ENCODE peak calls at places on chromosomes 13 and 19, in five cellular contexts. B, U, L, Q and O are unnamed samples.

GRCh38 chr19:16588089-16588823 is 16.0 kb upstream of the SLC35E1 start:
- DNase-seq in B (no peak), U (peak), L (peak), Q (peak), O (peak)

GRCh38 chr19:29531458-29532025 is 5.7 kb downstream of the VSTM2B start:
- DNase-seq in B (no peak), U (no peak), L (no peak), Q (no peak), O (no peak)

GRCh38 chr13:110499621-110500281 is 61.8 kb downstream of the RAB20 start:
- DNase-seq in B (peak), U (no peak), L (no peak), Q (no peak), O (no peak)

GRCh38 chr19:5290336-5291262 is 50.0 kb downstream of the PTPRS start:
- DNase-seq in B (no peak), U (no peak), L (no peak), Q (no peak), O (no peak)

GRCh38 chr19:58346961-58347929 is 6.0 kb downstream of the A1BG start:
- DNase-seq in B (no peak), U (peak), L (peak), Q (peak), O (peak)

GRCh38 chr19:55456347-55456746 is 5.1 kb downstream of the ISOC2 start:
- DNase-seq in B (no peak), U (no peak), L (no peak), Q (no peak), O (no peak)

GRCh38 chr13:18943721-18944391 is 237.8 kb downstream of the TUBA3C start:
- DNase-seq in B (no peak), U (no peak), L (no peak), Q (no peak), O (no peak)

GRCh38 chr19:42498387-42498786 is 29.9 kb downstream of the CEACAM1 start:
- DNase-seq in B (no peak), U (no peak), L (no peak), Q (no peak), O (no peak)

GRCh38 chr13:30615851-30616311 is 1.8 kb upstream of the USPL1 start:
- DNase-seq in B (no peak), U (no peak), L (no peak), Q (no peak), O (no peak)

GRCh38 chr13:94712812-94713555 is 639 bp upstream of the SOX21 start:
- DNase-seq in B (no peak), U (no peak), L (no peak), Q (no peak), O (peak)

GRCh38 chr19:6730153-6730804 is 7.1 kb downstream of the GPR108 start:
- DNase-seq in B (no peak), U (no peak), L (peak), Q (no peak), O (no peak)

GRCh38 chr19:1815605-1816529 is 3.8 kb upstream of the ATP8B3 start:
- DNase-seq in B (no peak), U (no peak), L (no peak), Q (no peak), O (no peak)

GRCh38 chr19:23403581-23404324 is 8.5 kb upstream of the ZNF91 start:
- DNase-seq in B (no peak), U (no peak), L (no peak), Q (no peak), O (no peak)

GRCh38 chr13:49874430-49874829 is 61.7 kb downstream of the SPRYD7 start:
- DNase-seq in B (no peak), U (no peak), L (no peak), Q (no peak), O (no peak)

GRCh38 chr13:40613192-40613818 is 53.1 kb downstream of the FOXO1 start:
- DNase-seq in B (no peak), U (no peak), L (peak), Q (peak), O (peak)

GRCh38 chr19:2043864-2044708 is 7.0 kb downstream of the MKNK2 start:
- DNase-seq in B (no peak), U (no peak), L (no peak), Q (no peak), O (no peak)

GRCh38 chr19:50148528-50148927 is 14.6 kb downstream of the IZUMO2 start:
- DNase-seq in B (no peak), U (no peak), L (no peak), Q (no peak), O (no peak)

GRCh38 chr19:342801-343421 is 1.7 kb downstream of the MIER2 start:
- DNase-seq in B (peak), U (no peak), L (no peak), Q (no peak), O (no peak)

GRCh38 chr13:23991119-23991518 is 93.8 kb upstream of the C1QTNF9B start:
- DNase-seq in B (no peak), U (no peak), L (no peak), Q (no peak), O (no peak)

GRCh38 chr19:52658595-52658994 is 20.4 kb upstream of the ZNF83 start:
- DNase-seq in B (no peak), U (no peak), L (no peak), Q (no peak), O (no peak)

GRCh38 chr19:50891253-50891625 is 18.0 kb downstream of the KLK2 start:
- DNase-seq in B (no peak), U (no peak), L (no peak), Q (no peak), O (no peak)

GRCh38 chr19:45638930-45639729 is at the start of gene EML2:
- DNase-seq in B (no peak), U (no peak), L (peak), Q (peak), O (peak)

GRCh38 chr19:10138879-10139795 is 19.4 kb upstream of the EIF3G start:
- DNase-seq in B (no peak), U (no peak), L (no peak), Q (no peak), O (no peak)

GRCh38 chr13:113110852-113111315 is 5.3 kb downstream of the F7 start:
- DNase-seq in B (no peak), U (no peak), L (no peak), Q (peak), O (no peak)

GRCh38 chr19:47725759-47726401 is 12.7 kb downstream of the EHD2 start:
- DNase-seq in B (no peak), U (no peak), L (no peak), Q (no peak), O (no peak)